ENCODE peak calls at places on chromosomes 12 and 14, in five cellular contexts. A is GM23338, E is MM.1S, N is PC-9, C is PC-3. Y is an unnamed sample.

GRCh38 chr14:29858299-29858698 is 69.3 kb downstream of the PRKD1 start:
- DNase-seq in A (no peak), E (peak; percentile 46), N (no peak), C (no peak), Y (no peak)

GRCh38 chr12:132520421-132521199 is 30.7 kb downstream of the FBRSL1 start:
- DNase-seq in A (no peak), E (no peak), N (no peak), C (no peak), Y (no peak)

GRCh38 chr14:103021817-103022668 is 35.3 kb downstream of the CDC42BPB start:
- DNase-seq in A (no peak), E (no peak), N (no peak), C (no peak), Y (no peak)

GRCh38 chr14:99884834-99885648 is 91.8 kb downstream of the EML1 start:
- DNase-seq in A (peak; percentile 83), E (peak; percentile 40), N (no peak), C (peak; percentile 76), Y (peak; percentile 76)

GRCh38 chr12:1546931-1547640 is 47.3 kb downstream of the FBXL14 start:
- DNase-seq in A (no peak), E (no peak), N (no peak), C (no peak), Y (no peak)

GRCh38 chr14:64191756-64192155 is 102.4 kb downstream of the ESR2 start:
- DNase-seq in A (no peak), E (no peak), N (peak; percentile 42), C (peak; percentile 80), Y (no peak)

GRCh38 chr14:60051690-60052324 is 39.9 kb upstream of the PCNX4 start:
- DNase-seq in A (no peak), E (no peak), N (no peak), C (no peak), Y (no peak)

GRCh38 chr12:109153711-109154434 is 37.5 kb downstream of the ACACB start:
- DNase-seq in A (peak; percentile 66), E (peak; percentile 33), N (no peak), C (no peak), Y (peak; percentile 51)

GRCh38 chr12:67370979-67371378 is 101.8 kb downstream of the CAND1 start:
- DNase-seq in A (no peak), E (no peak), N (no peak), C (no peak), Y (no peak)

GRCh38 chr14:42047421-42048045 is 440.9 kb downstream of the LRFN5 start:
- DNase-seq in A (no peak), E (no peak), N (no peak), C (peak; percentile 49), Y (no peak)

GRCh38 chr14:69373104-69373503 is 25.0 kb downstream of the ERH start:
- DNase-seq in A (no peak), E (no peak), N (no peak), C (no peak), Y (no peak)

GRCh38 chr14:55306938-55307589 is 35.8 kb downstream of the FBXO34 start:
- DNase-seq in A (peak; percentile 15), E (no peak), N (no peak), C (no peak), Y (peak; percentile 17)

GRCh38 chr12:123097521-123098084 is 53.3 kb downstream of the PITPNM2 start:
- DNase-seq in A (no peak), E (no peak), N (no peak), C (no peak), Y (no peak)

GRCh38 chr12:132238487-132239248 is 90.7 kb downstream of the GALNT9 start:
- DNase-seq in A (no peak), E (no peak), N (no peak), C (no peak), Y (no peak)

GRCh38 chr12:127241056-127241830 is 1025.7 kb upstream of the TMEM132C start:
- DNase-seq in A (no peak), E (no peak), N (peak; percentile 38), C (peak; percentile 64), Y (no peak)

GRCh38 chr14:72532686-72533454 is 361.0 kb downstream of the DPF3 start:
- DNase-seq in A (no peak), E (peak; percentile 36), N (no peak), C (no peak), Y (no peak)

GRCh38 chr12:122850695-122851350 is 15.6 kb downstream of the HIP1R start:
- DNase-seq in A (no peak), E (no peak), N (peak; percentile 55), C (peak; percentile 27), Y (no peak)

GRCh38 chr12:120453977-120454376 is 7.7 kb downstream of the GATC start:
- DNase-seq in A (peak; percentile 70), E (peak; percentile 58), N (no peak), C (peak; percentile 65), Y (peak; percentile 45)

DNA sequence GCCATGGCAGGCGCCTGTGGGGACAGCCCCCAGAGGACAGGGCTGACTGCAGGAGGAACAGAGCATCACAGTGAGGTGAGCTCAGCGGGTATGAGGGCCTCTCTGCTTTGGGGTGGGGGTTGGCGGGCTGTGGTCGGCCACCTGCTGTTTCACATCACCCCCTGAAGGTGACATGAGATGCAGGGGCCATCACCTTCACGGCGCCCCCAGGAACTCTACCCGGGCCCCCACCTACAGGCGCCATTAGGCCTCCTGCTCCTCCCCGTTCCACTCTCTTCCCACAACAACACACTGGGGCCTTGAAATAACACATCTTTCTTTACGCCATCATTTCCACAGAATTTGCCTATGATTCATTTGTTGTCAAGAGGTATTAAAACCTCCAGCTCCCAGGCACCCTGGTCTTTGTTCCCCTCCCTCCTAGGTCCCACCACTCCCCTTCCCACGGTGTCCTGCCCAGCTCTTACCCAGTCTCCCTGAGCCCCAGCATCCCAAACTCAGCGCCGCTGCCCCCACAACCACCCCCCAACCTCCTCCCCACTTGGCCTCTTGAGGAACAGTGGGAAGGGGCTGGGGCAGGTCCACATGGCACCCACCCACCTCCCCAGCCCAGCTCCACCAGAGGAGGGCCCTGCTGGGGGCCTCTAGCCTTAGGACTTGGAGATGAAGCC is 12.7 kb upstream of the HDAC7 start:
- DNase-seq in A (no peak), E (no peak), N (no peak), C (no peak), Y (no peak)
- H3F3A ChIP-seq in A (no peaks in the 10 kb centered on the region), E (peaks cover 7% of the 10 kb centered on the region), N (peaks cover 15% of the 10 kb centered on the region), C (no peaks in the 10 kb centered on the region), Y (peaks cover 8% of the 10 kb centered on the region)

GRCh38 chr14:75794615-75795038 is 133.6 kb downstream of the TTLL5 start:
- DNase-seq in A (peak; percentile 24), E (no peak), N (no peak), C (peak; percentile 57), Y (no peak)
- TF ChIP-seq CTCF in A (peak; percentile 50), E (no peak), N (peak; percentile 53), C (peak; percentile 70), Y (no peak)

GRCh38 chr12:8905546-8905945 is 8.8 kb upstream of the PHC1 start:
- DNase-seq in A (peak; percentile 55), E (no peak), N (no peak), C (no peak), Y (peak; percentile 27)

GRCh38 chr12:8909752-8910151 is 4.6 kb upstream of the PHC1 start:
- DNase-seq in A (no peak), E (no peak), N (no peak), C (no peak), Y (no peak)

GRCh38 chr12:8904665-8905064 is 9.6 kb upstream of the PHC1 start:
- DNase-seq in A (no peak), E (no peak), N (no peak), C (no peak), Y (no peak)

GRCh38 chr12:8907513-8907912 is 6.8 kb upstream of the PHC1 start:
- DNase-seq in A (peak; percentile 27), E (no peak), N (no peak), C (no peak), Y (no peak)

DNA sequence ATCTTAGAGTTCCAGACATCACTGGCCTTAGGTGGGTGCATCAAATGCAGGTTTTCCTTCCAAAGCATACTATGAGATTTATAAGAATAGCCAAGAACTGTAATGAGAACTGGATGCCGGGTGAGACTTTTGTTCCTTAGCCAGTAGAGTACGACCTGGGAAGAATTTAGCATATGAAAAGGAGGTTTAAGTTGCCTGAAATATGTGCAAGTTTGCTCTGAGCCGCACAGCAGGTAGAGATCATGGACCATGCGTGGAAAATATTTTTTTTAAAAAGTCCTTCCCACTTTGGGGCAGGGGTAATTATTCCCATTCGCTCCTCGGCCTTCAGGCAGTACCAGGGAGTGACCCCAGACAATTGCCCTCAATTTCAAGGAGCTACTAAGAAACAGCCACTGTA is 7.5 kb upstream of the PHC1 start:
- DNase-seq in A (peak; percentile 64), E (no peak), N (no peak), C (no peak), Y (no peak)
- TF ChIP-seq EZH2 in A (no peak), E (no peak), N (no peak), C (no peak), Y (no peak)

GRCh38 chr12:64107776-64108175 is 114.3 kb downstream of the KICS2 start:
- DNase-seq in A (no peak), E (peak; percentile 53), N (no peak), C (no peak), Y (no peak)

GRCh38 chr12:64103821-64104220 is 118.3 kb downstream of the KICS2 start:
- DNase-seq in A (no peak), E (no peak), N (no peak), C (peak; percentile 53), Y (no peak)

GRCh38 chr12:64104376-64104775 is 117.7 kb downstream of the KICS2 start:
- DNase-seq in A (no peak), E (no peak), N (no peak), C (peak; percentile 91), Y (no peak)

GRCh38 chr12:64102339-64102738 is 119.8 kb downstream of the KICS2 start:
- DNase-seq in A (no peak), E (no peak), N (no peak), C (peak; percentile 89), Y (no peak)

GRCh38 chr12:64105026-64105425 is 117.1 kb downstream of the KICS2 start:
- DNase-seq in A (no peak), E (no peak), N (no peak), C (no peak), Y (no peak)
- H3F3A ChIP-seq in A (no peaks in the 10 kb centered on the region), E (no peaks in the 10 kb centered on the region), N (peaks cover 4% of the 10 kb centered on the region), C (peaks cover 21% of the 10 kb centered on the region), Y (no peaks in the 10 kb centered on the region)

DNA sequence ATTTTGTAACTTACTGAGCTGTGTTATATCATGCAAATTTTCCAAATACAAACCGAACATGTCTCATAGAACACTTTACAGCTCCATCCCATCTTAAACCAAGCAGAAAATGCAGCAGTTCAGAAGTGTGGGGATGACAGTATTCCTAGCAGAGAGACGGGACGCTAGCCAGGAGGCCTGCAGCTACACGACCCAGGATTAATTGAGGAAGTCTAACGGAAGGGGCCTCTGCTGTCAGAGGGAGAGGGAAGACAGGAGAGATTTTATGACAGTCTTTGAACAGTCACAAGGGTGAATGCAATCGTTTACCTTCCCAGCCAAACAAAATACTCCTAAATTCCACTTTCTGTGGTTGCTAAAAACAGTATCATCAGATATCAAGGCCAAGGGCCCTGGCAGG is 261.9 kb downstream of the TMEM132D start:
- DNase-seq in A (no peak), E (no peak), N (no peak), C (no peak), Y (no peak)
- TF ChIP-seq CTCF in A (no peak), E (no peak), N (no peak), C (no peak), Y (no peak)

Y was measured in neural progenitor cell.